ENCODE peak calls at places on chromosomes 6 and 20, in four cellular contexts. M is SK-N-SH, R is GM12878, O is K562. Q is an unnamed sample.

GRCh38 chr6:139060332-139060731 is 31.8 kb downstream of the ABRACL start:
- DNase-seq in M (no peak), O (no peak), R (no peak), Q (no peak)

GRCh38 chr6:135008072-135008940 is 46.3 kb downstream of the HBS1L start:
- DNase-seq in M (no peak), O (no peak), R (peak), Q (no peak)

GRCh38 chr20:60823001-60823649 is 428.9 kb upstream of the CDH4 start:
- DNase-seq in M (no peak), R (no peak), O (no peak), Q (no peak)

GRCh38 chr6:52534966-52535390 is 41.9 kb downstream of the TRAM2 start:
- DNase-seq in O (no peak), R (peak), M (no peak), Q (no peak)

GRCh38 chr6:66605011-66605410 is 898.0 kb upstream of the EYS start:
- DNase-seq in R (no peak), M (no peak), O (no peak), Q (no peak)

GRCh38 chr6:17086469-17086868 is 15.4 kb upstream of the STMND1 start:
- DNase-seq in M (peak), R (no peak), O (peak), Q (peak)

GRCh38 chr6:69285054-69285453 is 511.8 kb downstream of the LMBRD1 start:
- DNase-seq in O (no peak), R (no peak), M (no peak), Q (no peak)

GRCh38 chr6:2784930-2785329 is 19.7 kb downstream of the WRNIP1 start:
- DNase-seq in M (no peak), R (no peak), O (no peak), Q (no peak)

GRCh38 chr6:163720005-163720404 is 305.5 kb downstream of the QKI start:
- DNase-seq in R (no peak), O (no peak), M (no peak), Q (no peak)

GRCh38 chr6:71886184-71887005 is at the start of gene RIMS1:
- DNase-seq in M (peak), R (no peak), O (no peak), Q (peak)

GRCh38 chr6:142225115-142225514 is 76.7 kb upstream of the ADGRG6 start:
- DNase-seq in R (no peak), O (no peak), M (no peak), Q (no peak)

GRCh38 chr20:35561268-35561667 is 19.4 kb downstream of the ERGIC3 start:
- DNase-seq in O (peak), R (no peak), M (peak), Q (peak)

GRCh38 chr6:80638222-80639055 is 532.0 kb downstream of the BCKDHB start:
- DNase-seq in O (no peak), R (peak), M (peak), Q (peak)

GRCh38 chr6:53408826-53409225 is 60.1 kb upstream of the ELOVL5 start:
- DNase-seq in R (no peak), M (no peak), O (no peak), Q (no peak)

GRCh38 chr6:44156494-44157151 is 2.0 kb upstream of the CAPN11 start:
- DNase-seq in R (no peak), M (no peak), O (no peak), Q (no peak)

GRCh38 chr6:166435574-166435973 is 52.8 kb upstream of the MPC1 start:
- DNase-seq in M (peak), O (no peak), R (no peak), Q (no peak)

GRCh38 chr6:147459772-147460171 is 48.7 kb upstream of the SAMD5 start:
- DNase-seq in O (no peak), M (no peak), R (no peak), Q (no peak)

GRCh38 chr20:8914421-8914820 is 154.5 kb upstream of the PLCB4 start:
- DNase-seq in O (no peak), R (no peak), M (no peak), Q (no peak)
- TF ChIP-seq USF2 in O (no peak), R (no peak), M (no peak), Q (no peak)

GRCh38 chr20:3981132-3981452 is 34.3 kb downstream of the RNF24 start:
- DNase-seq in O (no peak), R (no peak), M (no peak), Q (no peak)

DNA sequence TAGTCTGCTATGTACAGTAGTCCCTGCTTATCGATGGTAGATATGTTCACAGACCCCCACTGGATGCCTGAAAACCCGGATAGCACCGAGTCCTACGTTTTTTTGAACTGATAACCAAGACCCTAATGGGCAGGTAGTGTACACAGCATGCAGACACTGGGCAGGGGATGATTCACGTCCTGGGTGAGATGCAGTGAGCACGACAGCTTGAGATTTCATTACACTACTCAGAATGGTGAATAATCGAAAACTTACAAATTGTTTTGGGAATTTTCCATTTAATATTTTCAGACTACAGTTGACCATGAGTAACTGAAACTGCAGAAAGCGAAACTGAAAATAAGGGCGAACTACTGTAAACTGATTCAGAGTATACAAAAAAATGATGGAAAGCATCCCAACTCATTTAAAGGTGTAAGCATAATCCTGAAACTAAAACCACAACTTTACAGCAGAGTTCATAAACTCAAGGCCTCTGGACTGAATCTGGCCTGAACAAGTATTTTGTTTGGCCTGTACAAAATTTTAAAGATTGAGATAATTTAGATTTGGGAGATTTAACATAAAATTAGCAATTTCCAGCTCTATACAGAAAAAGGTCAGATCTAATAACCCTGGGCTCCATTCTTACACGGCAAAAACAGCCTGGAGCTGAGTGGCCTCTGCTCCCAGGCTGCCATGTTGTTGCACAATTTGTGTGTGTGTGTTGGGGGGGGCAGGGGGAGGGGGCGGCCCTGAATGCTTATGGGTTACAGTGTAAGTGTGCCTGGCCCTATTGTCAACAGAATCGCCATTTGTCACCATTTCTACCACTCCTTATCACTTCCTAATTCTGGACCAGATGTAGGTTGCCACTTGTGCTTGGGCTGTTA is 34.9 kb downstream of the RNF24 start:
- DNase-seq in R (no peak), O (peak), M (peak), Q (peak)
- TF ChIP-seq USF2 in R (no peak), O (no peak), M (no peak), Q (no peak)

GRCh38 chr6:11830105-11830504 is 51.5 kb upstream of the ADTRP start:
- DNase-seq in R (no peak), M (no peak), O (no peak), Q (no peak)

GRCh38 chr6:11828185-11828897 is 49.7 kb upstream of the ADTRP start:
- DNase-seq in O (no peak), M (no peak), R (peak), Q (no peak)

GRCh38 chr6:11822346-11822745 is 43.7 kb upstream of the ADTRP start:
- DNase-seq in M (no peak), R (no peak), O (no peak), Q (no peak)

GRCh38 chr6:11826779-11827178 is 48.2 kb upstream of the ADTRP start:
- DNase-seq in O (no peak), R (no peak), M (no peak), Q (no peak)

GRCh38 chr6:11824986-11825385 is 46.4 kb upstream of the ADTRP start:
- DNase-seq in M (no peak), O (no peak), R (peak), Q (no peak)
- TF ChIP-seq USF2 in M (no peak), O (no peak), R (no peak), Q (no peak)

GRCh38 chr20:63821824-63822223 is 9.2 kb downstream of the ZBTB46 start:
- DNase-seq in M (no peak), O (no peak), R (no peak), Q (no peak)
- TF ChIP-seq USF2 in M (no peak), O (no peak), R (no peak), Q (no peak)

DNA sequence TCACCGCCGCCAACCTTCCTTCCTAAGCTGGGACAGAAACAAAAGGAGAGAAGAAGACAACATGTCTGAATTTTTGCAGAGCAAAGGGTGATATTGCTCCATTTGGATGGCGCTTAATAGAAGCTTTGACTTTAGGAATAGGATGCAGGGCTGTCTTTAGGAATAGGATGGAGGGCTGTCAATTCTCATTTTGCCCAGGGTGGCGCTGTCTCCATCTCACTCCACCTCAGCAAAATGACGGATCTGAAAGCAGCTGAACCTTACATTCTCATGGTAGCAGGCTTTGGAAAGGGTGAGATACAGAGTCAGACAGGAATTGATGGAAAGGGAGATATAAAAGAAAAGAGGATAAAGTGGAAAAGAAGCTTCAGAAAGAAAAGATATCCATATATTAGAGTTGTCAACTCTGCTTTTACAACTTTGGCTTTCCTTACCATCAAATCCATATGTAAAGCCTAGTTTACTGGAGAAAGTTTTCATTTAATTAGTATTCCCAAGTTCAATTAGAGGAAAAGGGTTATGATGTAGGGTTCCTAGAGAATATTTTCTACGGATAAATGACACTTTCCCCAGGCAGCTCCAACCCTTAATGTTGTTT is 2.4 kb downstream of the MTCL3 start:
- DNase-seq in R (no peak), M (peak), O (peak), Q (peak)
- TF ChIP-seq USF2 in R (no peak), M (no peak), O (no peak), Q (no peak)

DNA sequence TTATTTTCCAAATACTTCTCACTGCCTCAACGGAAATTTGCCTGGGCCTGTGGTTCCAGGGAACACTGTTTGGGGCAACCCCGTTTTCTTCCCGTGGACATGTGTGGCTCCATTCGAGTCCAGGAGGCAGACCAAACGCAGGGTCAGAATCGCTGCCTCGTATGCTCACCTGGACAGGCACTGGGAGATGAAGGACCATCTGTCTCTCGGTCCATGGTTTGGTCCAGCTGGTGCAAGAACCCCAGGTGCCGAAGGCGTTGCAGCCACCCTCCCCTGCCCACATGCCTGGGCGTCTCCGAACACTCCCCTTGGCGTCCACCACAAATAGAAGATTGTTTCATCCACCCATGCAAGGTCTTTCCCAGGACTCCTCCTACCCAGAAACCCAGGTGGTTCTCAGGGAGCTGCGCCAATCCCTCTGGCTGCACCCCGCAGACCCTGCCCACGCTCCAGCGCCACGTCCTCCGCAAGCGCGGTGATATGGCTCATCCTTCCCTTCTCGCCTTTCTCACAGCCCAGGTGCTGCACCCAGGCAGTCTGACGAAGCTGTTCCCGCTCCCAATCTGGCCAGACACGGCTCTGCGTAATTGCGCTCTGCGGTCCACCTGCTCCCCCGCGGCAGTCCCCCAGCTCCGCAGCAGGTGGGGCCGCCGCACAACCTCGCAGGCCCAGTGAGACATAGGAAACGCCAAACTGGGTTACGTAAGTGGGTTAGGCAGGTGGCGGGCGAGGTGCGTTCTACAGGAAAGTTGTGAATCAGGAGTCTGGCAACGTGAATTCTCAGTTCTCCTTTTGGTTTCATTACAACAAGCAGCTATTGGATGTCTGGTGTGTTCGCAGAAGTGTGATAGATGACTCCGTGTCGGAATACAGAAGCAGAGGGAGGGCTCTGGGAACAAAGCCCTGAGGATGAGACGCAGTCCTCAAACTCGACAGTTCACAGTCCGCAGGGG is 146.2 kb upstream of the ECI2 start:
- DNase-seq in O (no peak), M (no peak), R (peak), Q (no peak)
- TF ChIP-seq USF2 in O (no peak), M (no peak), R (no peak), Q (no peak)